ENCODE peak calls at places on chromosomes 1 and 21, in ten cellular contexts. V is NB4; X is fibroblast of pulmonary artery; R is A172; B is Caco-2; S is HT1080; W is stimulated activated CD4-positive, alpha-beta T cell treated with anti-CD3 and anti-CD28 coated beads, TNF-alpha, amount 100 ng/mL, for 4 hours; U is upper lobe of right lung; C is GDM1; Y is colonic mucosa. N is an unnamed sample.
A peak's percentile ranks its signal among the peaks of the same experiment; 100 is the strongest.

GRCh38 chr1:94063379-94063778 is 57.6 kb downstream of the ABCA4 start:
- DNase-seq in V (peak; percentile 25), X (peak; percentile 84), R (peak; percentile 29), B (peak; percentile 31), S (no peak), W (no peak), U (no peak), C (no peak), Y (peak; percentile 65), N (no peak)

GRCh38 chr1:61119085-61119484 is 36.7 kb downstream of the NFIA start:
- DNase-seq in V (no peak), X (no peak), R (no peak), B (no peak), S (no peak), W (no peak), U (no peak), C (no peak), Y (no peak), N (no peak)

GRCh38 chr1:147641695-147642592 is 28.4 kb downstream of the ACP6 start:
- DNase-seq in V (peak; percentile 66), X (peak; percentile 66), R (peak; percentile 54), B (peak; percentile 73), S (peak; percentile 20), W (no peak), U (no peak), C (peak; percentile 14), Y (peak; percentile 75), N (no peak)

GRCh38 chr1:160646711-160647328 is at the start of gene SLAMF1:
- DNase-seq in V (peak; percentile 53), X (no peak), R (peak; percentile 92), B (no peak), S (peak; percentile 29), W (no peak), U (no peak), C (peak; percentile 62), Y (no peak), N (peak; percentile 21)

GRCh38 chr21:24829397-24829796 is 777.9 kb downstream of the MRPL39 start:
- DNase-seq in V (no peak), X (no peak), R (no peak), B (no peak), S (no peak), W (no peak), U (no peak), C (no peak), Y (no peak), N (no peak)

GRCh38 chr1:21944261-21945074 is 7.4 kb upstream of the HSPG2 start:
- DNase-seq in V (no peak), X (peak; percentile 66), R (no peak), B (no peak), S (no peak), W (no peak), U (no peak), C (no peak), Y (no peak), N (no peak)

GRCh38 chr1:204417231-204417997 is 5.8 kb upstream of the PPP1R15B start:
- DNase-seq in V (peak; percentile 92), X (peak; percentile 93), R (peak; percentile 95), B (peak; percentile 37), S (peak; percentile 91), W (no peak), U (no peak), C (peak; percentile 38), Y (peak; percentile 78), N (peak; percentile 59)

GRCh38 chr1:239816090-239816812 is 275.4 kb upstream of the FMN2 start:
- DNase-seq in V (peak; percentile 18), X (peak; percentile 39), R (peak; percentile 92), B (peak; percentile 77), S (peak; percentile 82), W (no peak), U (peak; percentile 70), C (no peak), Y (peak; percentile 29), N (peak; percentile 81)

GRCh38 chr1:54256756-54257155 is 56.8 kb downstream of the MRPL37 start:
- DNase-seq in V (no peak), X (no peak), R (no peak), B (no peak), S (no peak), W (no peak), U (no peak), C (no peak), Y (no peak), N (no peak)

GRCh38 chr1:190169311-190170067 is 308.2 kb downstream of the BRINP3 start:
- DNase-seq in V (no peak), X (peak; percentile 53), R (peak; percentile 64), B (no peak), S (peak; percentile 10), W (no peak), U (no peak), C (no peak), Y (no peak), N (no peak)

GRCh38 chr1:203127672-203128611 is at the start of gene ADORA1:
- DNase-seq in V (peak; percentile 47), X (peak; percentile 58), R (peak; percentile 70), B (peak; percentile 78), S (peak; percentile 46), W (no peak), U (peak; percentile 85), C (no peak), Y (peak; percentile 65), N (no peak)

GRCh38 chr1:66648896-66649597 is 103.2 kb upstream of the DYNLT5 start:
- DNase-seq in V (peak; percentile 46), X (no peak), R (no peak), B (no peak), S (no peak), W (no peak), U (no peak), C (peak; percentile 11), Y (no peak), N (peak; percentile 10)

GRCh38 chr1:5661196-5662130 is 330.8 kb downstream of the NPHP4 start:
- DNase-seq in V (no peak), X (no peak), R (no peak), B (no peak), S (no peak), W (no peak), U (no peak), C (no peak), Y (no peak), N (no peak)

GRCh38 chr21:39610705-39611104 is 2.0 kb upstream of the B3GALT5 start:
- DNase-seq in V (no peak), X (no peak), R (peak; percentile 61), B (peak; percentile 24), S (peak; percentile 39), W (no peak), U (no peak), C (no peak), Y (peak; percentile 11), N (no peak)

GRCh38 chr1:67711850-67712202 is 26.8 kb downstream of the GADD45A start:
- DNase-seq in V (no peak), X (no peak), R (no peak), B (no peak), S (no peak), W (no peak), U (no peak), C (no peak), Y (no peak), N (no peak)

GRCh38 chr1:107804746-107805145 is 160.2 kb downstream of the VAV3 start:
- DNase-seq in V (peak; percentile 36), X (no peak), R (no peak), B (no peak), S (no peak), W (no peak), U (no peak), C (no peak), Y (no peak), N (no peak)

GRCh38 chr1:208161005-208161404 is 83.2 kb downstream of the PLXNA2 start:
- DNase-seq in V (no peak), X (no peak), R (no peak), B (no peak), S (no peak), W (no peak), U (no peak), C (no peak), Y (no peak), N (no peak)

GRCh38 chr1:241985787-241986186 is 13.1 kb downstream of the MAP1LC3C start:
- DNase-seq in V (peak; percentile 51), X (peak; percentile 45), R (peak; percentile 64), B (peak; percentile 60), S (peak; percentile 35), W (no peak), U (no peak), C (no peak), Y (peak; percentile 26), N (no peak)

GRCh38 chr1:15063346-15063745 is 90.2 kb upstream of the TMEM51 start:
- DNase-seq in V (no peak), X (no peak), R (no peak), B (no peak), S (no peak), W (no peak), U (no peak), C (no peak), Y (no peak), N (no peak)